ENCODE peak calls at places on chromosome 11, in nine cellular contexts. F is COR-L47, T is PC-3, W is activated T-cell treated with anti-CD3 and anti-CD28 coated beads for 1 hour, O is bronchial epithelial cell, R is caudate nucleus, Y is HFF-Myc, X is Calu3, N is activated gamma-delta T cell. K is an unnamed sample.

GRCh38 chr11:117903505-117904382 is 25.5 kb downstream of the TMPRSS13 start:
- DNase-seq in O (no peak), R (no peak), X (no peak), T (no peak), Y (no peak), N (no peak), F (peak), W (no peak), K (no peak)

GRCh38 chr11:118006153-118006534 is 19.9 kb downstream of the IL10RA start:
- DNase-seq in T (no peak), R (no peak), Y (no peak), N (no peak), X (no peak), F (no peak), W (no peak), O (no peak), K (no peak)

GRCh38 chr11:45887587-45887986 is 2.1 kb downstream of the MAPK8IP1 start:
- DNase-seq in T (no peak), N (no peak), X (no peak), O (no peak), F (no peak), Y (no peak), R (no peak), W (no peak), K (no peak)

GRCh38 chr11:86230921-86231320 is 13.6 kb upstream of the EED start:
- DNase-seq in N (no peak), W (no peak), R (no peak), O (peak), T (peak), X (no peak), Y (no peak), F (no peak), K (no peak)

GRCh38 chr11:34636127-34636526 is 15.2 kb downstream of the EHF start:
- DNase-seq in F (no peak), W (no peak), R (no peak), Y (no peak), N (no peak), O (peak), X (no peak), T (no peak), K (no peak)

GRCh38 chr11:36928621-36929020 is 330.6 kb upstream of the RAG2 start:
- DNase-seq in T (no peak), W (no peak), O (no peak), X (no peak), F (no peak), R (no peak), N (no peak), Y (no peak), K (no peak)

GRCh38 chr11:46306296-46306853 is 28.9 kb downstream of the CREB3L1 start:
- DNase-seq in T (no peak), Y (no peak), N (no peak), X (no peak), W (no peak), F (no peak), O (peak), R (no peak), K (no peak)

GRCh38 chr11:272195-272930 is 5.8 kb upstream of the NLRP6 start:
- DNase-seq in W (no peak), X (no peak), N (no peak), F (no peak), T (no peak), Y (no peak), O (no peak), R (no peak), K (no peak)

GRCh38 chr11:62601114-62601363 is 626 bp downstream of the MTA2 start:
- DNase-seq in O (no peak), R (no peak), W (peak), T (peak), X (no peak), N (peak), Y (no peak), F (no peak), K (no peak)

GRCh38 chr11:13720940-13721339 is 52.5 kb downstream of the FAR1 start:
- DNase-seq in N (no peak), O (peak), F (no peak), X (no peak), R (no peak), W (no peak), Y (no peak), T (peak), K (no peak)

GRCh38 chr11:32893947-32894827 is 1.6 kb downstream of the QSER1 start:
- DNase-seq in F (peak), N (no peak), Y (peak), T (peak), X (peak), R (no peak), W (no peak), O (peak), K (peak)

GRCh38 chr11:79237676-79238075 is 203.2 kb downstream of the TENM4 start:
- DNase-seq in N (no peak), W (no peak), O (peak), X (no peak), R (no peak), T (no peak), F (no peak), Y (peak), K (peak)

GRCh38 chr11:10792385-10793068 is 16.2 kb downstream of the EIF4G2 start:
- DNase-seq in N (peak), T (peak), W (peak), F (peak), X (peak), O (peak), R (peak), Y (peak), K (peak)

GRCh38 chr11:114426280-114426679 is 13.0 kb upstream of the REXO2 start:
- DNase-seq in O (peak), X (no peak), W (no peak), F (no peak), Y (no peak), R (no peak), T (no peak), N (no peak), K (no peak)

GRCh38 chr11:10375280-10376048 is 70.6 kb downstream of the ADM start:
- DNase-seq in R (no peak), O (no peak), Y (no peak), F (no peak), N (no peak), T (peak), X (no peak), W (no peak), K (no peak)

GRCh38 chr11:101880208-101880607 is 34.6 kb upstream of the CEP126 start:
- DNase-seq in T (peak), N (no peak), O (peak), R (no peak), X (peak), W (no peak), Y (peak), F (peak), K (no peak)

GRCh38 chr11:76605338-76606074 is 65.0 kb downstream of the LRRC32 start:
- DNase-seq in O (no peak), X (no peak), W (no peak), F (no peak), T (no peak), Y (no peak), R (no peak), N (no peak), K (no peak)

GRCh38 chr11:90476442-90477007 is 253.7 kb upstream of the CHORDC1 start:
- DNase-seq in N (no peak), Y (no peak), F (peak), O (peak), T (peak), W (no peak), R (no peak), X (peak), K (no peak)

GRCh38 chr11:86978756-86979608 is 23.8 kb upstream of the FZD4 start:
- DNase-seq in O (peak), R (no peak), Y (peak), T (peak), W (no peak), F (peak), X (no peak), N (no peak), K (no peak)

GRCh38 chr11:69297926-69298777 is 4.2 kb downstream of the MYEOV start:
- DNase-seq in Y (no peak), N (peak), F (no peak), R (no peak), X (peak), T (peak), O (peak), W (no peak), K (peak)

GRCh38 chr11:78354741-78355705 is 62.6 kb downstream of the GAB2 start:
- DNase-seq in T (no peak), Y (no peak), O (no peak), X (no peak), F (peak), R (no peak), N (no peak), W (no peak), K (no peak)

GRCh38 chr11:9619004-9619403 is 44.9 kb upstream of the SWAP70 start:
- DNase-seq in O (no peak), W (no peak), T (no peak), R (no peak), F (no peak), X (no peak), N (no peak), Y (no peak), K (no peak)

GRCh38 chr11:86938203-86938899 is 16.8 kb downstream of the FZD4 start:
- DNase-seq in F (no peak), X (no peak), N (no peak), Y (no peak), O (no peak), R (no peak), W (no peak), T (no peak), K (no peak)

K was measured in AG04450.